ENCODE peak calls at places on chromosomes 3 and 15, in six cellular contexts. X is hepatocyte, L is neural progenitor cell, U is GM23248, Y is GM23338, K is SK-N-SH. W is an unnamed sample.

GRCh38 chr3:52774066-52774713 is 3.2 kb upstream of the ITIH1 start:
- DNase-seq in X (no peak), L (no peak), U (no peak), Y (no peak), K (no peak), W (no peak)

GRCh38 chr15:69783211-69783610 is 314.5 kb downstream of the TLE3 start:
- DNase-seq in X (no peak), L (no peak), U (no peak), Y (no peak), K (no peak), W (peak; percentile 85)

GRCh38 chr15:45630958-45631691 is 3.7 kb upstream of the SQOR start:
- DNase-seq in X (peak; percentile 19), L (no peak), U (peak; percentile 96), Y (no peak), K (no peak), W (no peak)

GRCh38 chr3:188191460-188191859 is 37.5 kb downstream of the LPP start:
- DNase-seq in X (no peak), L (no peak), U (no peak), Y (no peak), K (no peak), W (no peak)

GRCh38 chr3:64008487-64008886 is 14.8 kb downstream of the PSMD6 start:
- DNase-seq in X (no peak), L (no peak), U (no peak), Y (no peak), K (no peak), W (no peak)

GRCh38 chr3:38108649-38109579 is 28.0 kb downstream of the ACAA1 start:
- DNase-seq in X (no peak), L (no peak), U (no peak), Y (no peak), K (no peak), W (no peak)

GRCh38 chr15:41919954-41920538 is 26.2 kb upstream of the SPTBN5 start:
- DNase-seq in X (no peak), L (no peak), U (no peak), Y (no peak), K (no peak), W (no peak)

GRCh38 chr15:45867281-45867680 is 232.5 kb downstream of the SQOR start:
- DNase-seq in X (no peak), L (no peak), U (no peak), Y (no peak), K (no peak), W (no peak)

GRCh38 chr3:15636028-15636709 is 34.6 kb downstream of the BTD start:
- DNase-seq in X (no peak), L (no peak), U (peak; percentile 97), Y (no peak), K (no peak), W (peak; percentile 10)

GRCh38 chr3:16658004-16658932 is 53.0 kb upstream of the DAZL start:
- DNase-seq in X (no peak), L (peak; percentile 89), U (no peak), Y (peak; percentile 69), K (peak; percentile 11), W (peak; percentile 5)

GRCh38 chr3:190618349-190619030 is 104.6 kb downstream of the IL1RAP start:
- DNase-seq in X (no peak), L (no peak), U (no peak), Y (no peak), K (no peak), W (no peak)

GRCh38 chr15:58019503-58020376 is 45.8 kb downstream of the ALDH1A2 start:
- DNase-seq in X (no peak), L (no peak), U (peak; percentile 56), Y (no peak), K (no peak), W (no peak)

GRCh38 chr3:169759256-169759655 is 5.6 kb downstream of the TERC start:
- DNase-seq in X (no peak), L (no peak), U (peak; percentile 76), Y (no peak), K (no peak), W (peak; percentile 29)

GRCh38 chr15:76566276-76566675 is 229.7 kb downstream of the ISL2 start:
- DNase-seq in X (no peak), L (no peak), U (peak; percentile 2), Y (no peak), K (no peak), W (no peak)

GRCh38 chr15:38130739-38131498 is 121.7 kb upstream of the SPRED1 start:
- DNase-seq in X (peak; percentile 74), L (peak; percentile 61), U (peak; percentile 98), Y (peak; percentile 28), K (peak; percentile 17), W (peak; percentile 20)

GRCh38 chr15:81264072-81264857 is 59.7 kb downstream of the STARD5 start:
- DNase-seq in X (no peak), L (no peak), U (peak; percentile 42), Y (no peak), K (no peak), W (no peak)

GRCh38 chr3:24303057-24303754 is 191.4 kb downstream of the THRB start:
- DNase-seq in X (no peak), L (no peak), U (no peak), Y (no peak), K (peak; percentile 14), W (no peak)

GRCh38 chr3:149555941-149556340 is 81.4 kb downstream of the TM4SF4 start:
- DNase-seq in X (no peak), L (no peak), U (peak; percentile 67), Y (no peak), K (no peak), W (no peak)

GRCh38 chr3:67605377-67605776 is 49.0 kb downstream of the SUCLG2 start:
- DNase-seq in X (no peak), L (no peak), U (peak; percentile 86), Y (peak; percentile 30), K (no peak), W (no peak)

GRCh38 chr15:59360305-59360704 is 12.4 kb downstream of the MYO1E start:
- DNase-seq in X (no peak), L (no peak), U (peak; percentile 28), Y (peak; percentile 52), K (no peak), W (no peak)

DNA sequence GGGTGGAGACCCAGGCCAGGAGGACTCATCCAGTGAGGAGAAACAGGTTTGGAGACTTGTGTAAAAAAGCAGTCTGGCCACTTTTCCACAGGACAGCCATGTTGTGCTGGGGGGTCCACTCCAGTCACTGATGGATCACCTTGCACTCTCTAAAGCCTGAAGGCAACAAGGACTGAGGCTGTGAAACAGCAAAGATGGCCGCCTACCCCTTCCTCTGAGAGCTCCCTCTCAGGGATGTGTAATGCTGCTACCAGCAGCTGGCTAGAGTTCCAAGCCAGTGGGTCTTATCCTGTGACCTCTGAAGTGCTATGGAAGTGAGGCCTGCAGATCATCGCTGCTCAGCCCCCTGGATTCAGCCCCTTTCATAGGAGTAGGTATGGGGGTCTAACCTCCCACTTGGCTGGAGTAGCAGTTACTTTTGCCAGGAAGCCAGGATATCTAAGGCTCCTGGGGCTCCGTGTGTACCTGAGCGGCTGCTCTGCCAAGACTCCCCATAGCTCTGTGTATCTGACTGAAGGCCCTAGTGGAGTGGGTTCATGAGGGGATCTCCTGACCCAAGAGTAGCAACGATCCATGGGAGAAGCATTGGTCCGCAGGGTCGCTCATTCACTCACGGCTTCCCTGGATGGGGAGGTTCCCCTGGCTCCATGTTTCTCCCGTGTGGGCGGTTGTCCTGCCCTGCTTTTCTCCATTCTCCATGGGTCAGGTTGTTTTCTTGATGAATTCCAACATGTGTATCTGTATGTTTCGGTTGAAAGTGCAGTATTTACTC is 69.9 kb upstream of the TNFSF10 start:
- DNase-seq in X (no peak), L (no peak), U (no peak), Y (no peak), K (no peak), W (no peak)
- H2AFZ ChIP-seq in X (no peak overlapping the region), L (no peak overlapping the region), U (no peak overlapping the region), Y (no peak overlapping the region), K (no peak overlapping the region), W (no peak overlapping the region)

GRCh38 chr3:28575100-28575747 is 226.6 kb upstream of the AZI2 start:
- DNase-seq in X (peak; percentile 37), L (peak; percentile 74), U (peak; percentile 35), Y (peak; percentile 83), K (peak; percentile 77), W (no peak)
- H3K4me3 ChIP-seq in X (peak overlapping the region; percentile 76), L (peak overlapping the region; percentile 69), U (peak overlapping the region; percentile 69), Y (peak overlapping the region; percentile 84), K (peak overlapping the region; percentile 54), W (no peak overlapping the region)

DNA sequence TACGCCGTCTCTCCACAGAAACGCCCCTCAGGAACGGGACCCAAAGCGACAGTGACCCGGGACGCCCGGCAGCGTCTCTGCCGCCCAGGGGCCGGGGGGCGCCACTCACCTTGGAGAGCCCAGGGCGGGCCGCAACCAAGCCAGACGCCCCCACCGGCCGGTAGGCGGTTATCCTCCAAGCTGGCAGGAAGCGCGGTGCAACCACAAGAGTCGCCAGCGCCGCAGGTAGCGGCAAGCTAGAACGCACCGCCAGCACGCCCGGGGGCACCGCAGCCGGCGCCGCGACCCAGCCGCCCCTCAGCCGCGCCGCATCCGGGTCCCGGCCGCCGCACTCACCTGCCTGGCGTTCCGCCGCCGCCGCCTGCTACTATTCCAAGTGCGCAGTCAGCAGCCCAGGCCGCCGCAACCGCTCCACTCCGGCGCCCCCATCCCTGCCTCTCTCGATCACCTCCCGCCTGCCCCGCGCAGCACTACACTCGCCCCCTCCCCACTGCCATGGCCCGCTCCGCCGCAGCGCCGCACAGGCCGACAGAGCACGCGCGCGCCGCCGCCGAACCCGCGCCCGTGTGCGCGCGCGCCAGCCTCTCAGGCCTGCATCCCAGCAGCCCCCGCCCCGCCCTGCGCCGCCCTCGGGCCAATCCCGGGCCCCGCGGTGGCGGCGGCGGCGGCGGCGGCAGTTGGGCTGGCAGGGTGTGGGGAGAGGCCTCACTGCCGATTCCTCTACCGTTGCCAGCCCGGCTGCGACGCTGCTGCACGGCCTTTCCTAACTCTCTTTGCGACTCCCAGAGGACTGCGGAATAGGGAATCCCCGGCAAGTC is at the start of gene PIK3CB:
- DNase-seq in X (peak; percentile 96), L (peak; percentile 97), U (peak; percentile 93), Y (peak; percentile 93), K (peak; percentile 97), W (peak; percentile 89)
- TF ChIP-seq EZH2phosphoT487 in X (no peak), L (no peak), U (no peak), Y (no peak), K (no peak), W (no peak)

GRCh38 chr3:58521917-58522680 is 14.9 kb downstream of the ACOX2 start:
- DNase-seq in X (peak; percentile 67), L (peak; percentile 86), U (no peak), Y (peak; percentile 53), K (no peak), W (no peak)
- H2AFZ ChIP-seq in X (no peak overlapping the region), L (no peak overlapping the region), U (no peak overlapping the region), Y (peak overlapping the region; percentile 94), K (no peak overlapping the region), W (no peak overlapping the region)

GRCh38 chr3:184604039-184604955 is 42.7 kb downstream of the EPHB3 start:
- DNase-seq in X (no peak), L (peak; percentile 75), U (peak; percentile 48), Y (peak; percentile 94), K (no peak), W (no peak)
- H3K4me3 ChIP-seq in X (peak overlapping the region; percentile 18), L (peak overlapping the region; percentile 55), U (peak overlapping the region; percentile 69), Y (peak overlapping the region; percentile 72), K (no peak overlapping the region), W (no peak overlapping the region)

GRCh38 chr3:13219077-13219901 is 146.1 kb upstream of the IQSEC1 start:
- DNase-seq in X (no peak), L (no peak), U (no peak), Y (no peak), K (no peak), W (no peak)
- TF ChIP-seq EZH2phosphoT487 in X (no peak), L (no peak), U (no peak), Y (no peak), K (no peak), W (no peak)